ENCODE peak calls at places on chromosomes 12 and 14, in seven cellular contexts. L, M, U, D, X, Y and W are unnamed samples.

GRCh38 chr12:120971299-120972180 is 6.8 kb upstream of the HNF1A start:
- DNase-seq in L (peak), M (peak), U (no peak), D (no peak), X (no peak), Y (peak), W (peak)

GRCh38 chr14:79278798-79279644 is 932.3 kb downstream of the DIO2 start:
- DNase-seq in L (peak), M (peak), U (peak), D (no peak), X (no peak), Y (peak), W (peak)

GRCh38 chr12:32025906-32026305 is 66.7 kb downstream of the RESF1 start:
- DNase-seq in L (no peak), M (no peak), U (no peak), D (peak), X (peak), Y (no peak), W (no peak)

GRCh38 chr14:23665302-23666016 is 29.3 kb downstream of the DHRS2 start:
- DNase-seq in L (peak), M (no peak), U (no peak), D (no peak), X (no peak), Y (no peak), W (no peak)

GRCh38 chr14:80546056-80546854 is 335.0 kb upstream of the DIO2 start:
- DNase-seq in L (no peak), M (no peak), U (no peak), D (no peak), X (no peak), Y (no peak), W (no peak)

GRCh38 chr12:22118206-22118605 is 72.2 kb downstream of the CMAS start:
- DNase-seq in L (peak), M (no peak), U (no peak), D (no peak), X (no peak), Y (no peak), W (no peak)

GRCh38 chr14:73240816-73241480 is 3.6 kb downstream of the PAPLN start:
- DNase-seq in L (no peak), M (no peak), U (no peak), D (no peak), X (no peak), Y (no peak), W (no peak)

GRCh38 chr14:101119830-101120571 is 216.5 kb upstream of the RTL1 start:
- DNase-seq in L (no peak), M (no peak), U (no peak), D (no peak), X (no peak), Y (peak), W (no peak)

GRCh38 chr14:71555654-71556559 is 376.3 kb upstream of the RGS6 start:
- DNase-seq in L (no peak), M (no peak), U (no peak), D (peak), X (peak), Y (no peak), W (no peak)

GRCh38 chr12:14514154-14514842 is 53.4 kb downstream of the PLBD1 start:
- DNase-seq in L (peak), M (no peak), U (no peak), D (no peak), X (no peak), Y (peak), W (no peak)